ENCODE peak calls at places on chromosomes 3 and 15, in eight cellular contexts. One of them, this sample, is unnamed.

GRCh38 chr3:98521897-98522537 is 685 bp downstream of the CLDND1 start:
- DNase-seq in H9: no peak
- DNase-seq in heart left ventricle: peak
- DNase-seq in mesendoderm: peak
- DNase-seq in pancreas: no peak
- DNase-seq in CD8-positive, alpha-beta memory T cell: peak
- DNase-seq in CD4-positive, alpha-beta memory T cell: peak
- DNase-seq in HCT116: peak
- DNase-seq in this sample: no peak

GRCh38 chr15:31389576-31389975 is 62.9 kb downstream of the KLF13 start:
- DNase-seq in H9: no peak
- DNase-seq in heart left ventricle: no peak
- DNase-seq in mesendoderm: no peak
- DNase-seq in pancreas: no peak
- DNase-seq in CD8-positive, alpha-beta memory T cell: no peak
- DNase-seq in CD4-positive, alpha-beta memory T cell: no peak
- DNase-seq in HCT116: no peak
- DNase-seq in this sample: no peak

GRCh38 chr15:22945071-22945470 is 35.1 kb downstream of the CYFIP1 start:
- DNase-seq in H9: no peak
- DNase-seq in heart left ventricle: no peak
- DNase-seq in mesendoderm: no peak
- DNase-seq in pancreas: no peak
- DNase-seq in CD8-positive, alpha-beta memory T cell: no peak
- DNase-seq in CD4-positive, alpha-beta memory T cell: no peak
- DNase-seq in HCT116: no peak
- DNase-seq in this sample: no peak

GRCh38 chr3:146217324-146217723 is 33.6 kb downstream of the PLSCR4 start:
- DNase-seq in H9: no peak
- DNase-seq in heart left ventricle: no peak
- DNase-seq in mesendoderm: no peak
- DNase-seq in pancreas: no peak
- DNase-seq in CD8-positive, alpha-beta memory T cell: no peak
- DNase-seq in CD4-positive, alpha-beta memory T cell: no peak
- DNase-seq in HCT116: no peak
- DNase-seq in this sample: no peak

GRCh38 chr3:195041871-195042740 is 228.9 kb downstream of the XXYLT1 start:
- DNase-seq in H9: peak
- DNase-seq in heart left ventricle: no peak
- DNase-seq in mesendoderm: peak
- DNase-seq in pancreas: no peak
- DNase-seq in CD8-positive, alpha-beta memory T cell: no peak
- DNase-seq in CD4-positive, alpha-beta memory T cell: no peak
- DNase-seq in HCT116: no peak
- DNase-seq in this sample: peak

GRCh38 chr3:184584001-184584891 is 22.7 kb downstream of the EPHB3 start:
- DNase-seq in H9: peak
- DNase-seq in heart left ventricle: peak
- DNase-seq in mesendoderm: peak
- DNase-seq in pancreas: peak
- DNase-seq in CD8-positive, alpha-beta memory T cell: no peak
- DNase-seq in CD4-positive, alpha-beta memory T cell: no peak
- DNase-seq in HCT116: no peak
- DNase-seq in this sample: peak

GRCh38 chr3:95134693-95135375 is 1072.0 kb downstream of the NSUN3 start:
- DNase-seq in H9: no peak
- DNase-seq in heart left ventricle: no peak
- DNase-seq in mesendoderm: no peak
- DNase-seq in pancreas: no peak
- DNase-seq in CD8-positive, alpha-beta memory T cell: no peak
- DNase-seq in CD4-positive, alpha-beta memory T cell: no peak
- DNase-seq in HCT116: no peak
- DNase-seq in this sample: no peak

GRCh38 chr3:58679974-58680656 is 13.5 kb upstream of the FAM3D start:
- DNase-seq in H9: no peak
- DNase-seq in heart left ventricle: no peak
- DNase-seq in mesendoderm: no peak
- DNase-seq in pancreas: no peak
- DNase-seq in CD8-positive, alpha-beta memory T cell: no peak
- DNase-seq in CD4-positive, alpha-beta memory T cell: no peak
- DNase-seq in HCT116: no peak
- DNase-seq in this sample: no peak

GRCh38 chr3:163785693-163786092 is 1292.6 kb downstream of the SI start:
- DNase-seq in H9: peak
- DNase-seq in heart left ventricle: no peak
- DNase-seq in mesendoderm: peak
- DNase-seq in pancreas: no peak
- DNase-seq in CD8-positive, alpha-beta memory T cell: no peak
- DNase-seq in CD4-positive, alpha-beta memory T cell: peak
- DNase-seq in HCT116: peak
- DNase-seq in this sample: no peak

GRCh38 chr3:30576946-30577345 is 29.5 kb upstream of the TGFBR2 start:
- DNase-seq in H9: no peak
- DNase-seq in heart left ventricle: no peak
- DNase-seq in mesendoderm: no peak
- DNase-seq in pancreas: no peak
- DNase-seq in CD8-positive, alpha-beta memory T cell: no peak
- DNase-seq in CD4-positive, alpha-beta memory T cell: no peak
- DNase-seq in HCT116: no peak
- DNase-seq in this sample: no peak

GRCh38 chr3:176941674-176942073 is 255.6 kb downstream of the TBL1XR1 start:
- DNase-seq in H9: no peak
- DNase-seq in heart left ventricle: no peak
- DNase-seq in mesendoderm: no peak
- DNase-seq in pancreas: no peak
- DNase-seq in CD8-positive, alpha-beta memory T cell: no peak
- DNase-seq in CD4-positive, alpha-beta memory T cell: no peak
- DNase-seq in HCT116: no peak
- DNase-seq in this sample: no peak

DNA sequence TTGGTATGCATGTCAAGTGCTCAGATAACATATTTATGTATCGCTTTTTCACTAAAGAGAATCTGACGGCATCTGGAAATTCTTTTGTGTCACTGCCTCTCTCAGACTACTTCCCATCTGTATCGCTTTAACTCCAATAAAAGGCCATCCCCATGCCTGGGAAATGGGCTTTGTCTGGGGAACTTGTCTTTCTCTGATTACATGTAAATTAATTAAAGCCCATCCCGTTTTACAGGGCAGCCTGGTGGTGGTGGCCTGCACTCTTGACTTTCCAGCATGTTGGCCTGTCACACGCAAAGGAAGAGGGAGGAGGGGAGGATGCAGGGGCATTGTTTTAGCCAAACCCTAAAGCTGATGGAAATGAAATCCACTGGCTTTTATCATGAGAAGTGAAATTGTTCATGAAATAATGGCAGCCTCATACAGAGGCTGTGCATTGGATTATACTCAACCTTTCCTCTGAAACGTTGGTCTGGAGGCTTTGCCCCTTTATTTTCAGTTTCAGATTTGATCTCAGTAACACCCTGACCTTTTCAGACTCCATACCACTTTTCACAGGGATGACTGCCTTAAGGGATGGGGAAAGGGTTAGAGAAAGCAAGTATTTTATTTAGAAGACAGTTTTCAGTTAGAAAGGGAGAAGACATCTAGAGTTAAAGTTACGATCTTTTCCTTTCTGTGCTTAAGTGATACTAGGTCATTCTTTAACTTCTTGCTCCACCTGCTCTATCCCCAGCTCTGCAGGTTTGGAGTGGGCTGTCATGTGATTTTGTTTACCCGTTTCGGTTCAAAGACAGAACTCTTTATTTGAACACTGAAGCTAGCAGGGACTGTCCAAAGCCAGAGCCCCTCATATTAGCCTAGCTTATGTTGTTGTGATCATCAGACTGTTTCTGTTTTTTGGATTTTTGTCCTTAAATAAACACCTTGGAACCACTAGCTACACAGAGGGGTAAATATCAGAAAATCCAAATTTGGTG is 94.6 kb upstream of the CTDSPL start:
- DNase-seq in H9: no peak
- DNase-seq in heart left ventricle: no peak
- DNase-seq in mesendoderm: no peak
- DNase-seq in pancreas: no peak
- DNase-seq in CD8-positive, alpha-beta memory T cell: no peak
- DNase-seq in CD4-positive, alpha-beta memory T cell: no peak
- DNase-seq in HCT116: no peak
- DNase-seq in this sample: no peak
- H3K27ac ChIP-seq in H9: no peak
- H3K27ac ChIP-seq in heart left ventricle: peak
- H3K27ac ChIP-seq in mesendoderm: no peak
- H3K27ac ChIP-seq in pancreas: peak
- H3K27ac ChIP-seq in CD8-positive, alpha-beta memory T cell: no peak
- H3K27ac ChIP-seq in CD4-positive, alpha-beta memory T cell: no peak
- H3K27ac ChIP-seq in HCT116: no peak
- H3K27ac ChIP-seq in this sample: no peak

GRCh38 chr3:39184968-39185285 is 7.5 kb downstream of the XIRP1 start:
- DNase-seq in H9: no peak
- DNase-seq in heart left ventricle: no peak
- DNase-seq in mesendoderm: no peak
- DNase-seq in pancreas: no peak
- DNase-seq in CD8-positive, alpha-beta memory T cell: no peak
- DNase-seq in CD4-positive, alpha-beta memory T cell: no peak
- DNase-seq in HCT116: no peak
- DNase-seq in this sample: no peak

GRCh38 chr3:39185326-39185958 is 7.0 kb downstream of the XIRP1 start:
- DNase-seq in H9: no peak
- DNase-seq in heart left ventricle: no peak
- DNase-seq in mesendoderm: no peak
- DNase-seq in pancreas: no peak
- DNase-seq in CD8-positive, alpha-beta memory T cell: no peak
- DNase-seq in CD4-positive, alpha-beta memory T cell: no peak
- DNase-seq in HCT116: no peak
- DNase-seq in this sample: no peak

GRCh38 chr3:39181408-39182335 is 10.7 kb downstream of the XIRP1 start:
- DNase-seq in H9: no peak
- DNase-seq in heart left ventricle: no peak
- DNase-seq in mesendoderm: no peak
- DNase-seq in pancreas: no peak
- DNase-seq in CD8-positive, alpha-beta memory T cell: no peak
- DNase-seq in CD4-positive, alpha-beta memory T cell: no peak
- DNase-seq in HCT116: no peak
- DNase-seq in this sample: no peak

GRCh38 chr3:39184081-39184967 is 8.1 kb downstream of the XIRP1 start:
- DNase-seq in H9: no peak
- DNase-seq in heart left ventricle: peak
- DNase-seq in mesendoderm: no peak
- DNase-seq in pancreas: no peak
- DNase-seq in CD8-positive, alpha-beta memory T cell: no peak
- DNase-seq in CD4-positive, alpha-beta memory T cell: no peak
- DNase-seq in HCT116: no peak
- DNase-seq in this sample: no peak

GRCh38 chr3:39183231-39184080 is 8.9 kb downstream of the XIRP1 start:
- DNase-seq in H9: no peak
- DNase-seq in heart left ventricle: peak
- DNase-seq in mesendoderm: no peak
- DNase-seq in pancreas: no peak
- DNase-seq in CD8-positive, alpha-beta memory T cell: no peak
- DNase-seq in CD4-positive, alpha-beta memory T cell: no peak
- DNase-seq in HCT116: no peak
- DNase-seq in this sample: no peak
- H3K27ac ChIP-seq in H9: no peak
- H3K27ac ChIP-seq in heart left ventricle: no peak
- H3K27ac ChIP-seq in mesendoderm: no peak
- H3K27ac ChIP-seq in pancreas: no peak
- H3K27ac ChIP-seq in CD8-positive, alpha-beta memory T cell: no peak
- H3K27ac ChIP-seq in CD4-positive, alpha-beta memory T cell: no peak
- H3K27ac ChIP-seq in HCT116: no peak
- H3K27ac ChIP-seq in this sample: no peak

DNA sequence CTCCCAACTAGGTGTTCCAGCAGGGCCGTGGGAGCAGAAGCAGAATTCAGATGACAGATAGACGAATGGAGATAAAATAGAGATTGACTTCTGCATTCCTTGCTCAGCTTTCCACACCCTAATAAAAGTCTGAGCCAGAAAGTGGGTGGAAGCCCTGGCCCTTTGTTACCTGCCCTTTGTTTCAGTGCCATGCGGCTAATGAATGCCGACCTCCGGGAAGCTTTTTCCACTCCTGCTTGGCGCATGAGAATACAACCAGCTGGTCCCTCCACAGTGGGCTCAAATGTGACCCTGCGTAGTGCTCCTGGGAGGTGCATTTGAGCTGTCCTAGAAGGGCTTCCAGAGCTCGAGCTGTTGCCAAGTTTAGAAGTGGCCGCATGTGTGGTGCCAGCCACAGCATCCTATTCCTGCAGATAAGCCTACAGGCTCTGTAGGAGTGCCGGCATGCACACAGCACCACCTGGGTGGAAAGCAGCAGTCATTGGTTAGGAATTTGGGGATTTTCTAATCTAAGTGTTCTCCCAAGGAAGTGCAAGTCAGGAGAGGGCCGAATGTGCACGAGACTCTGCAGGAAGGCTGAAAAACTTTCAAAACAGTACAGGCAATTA is 94.6 kb downstream of the SLCO3A1 start:
- DNase-seq in H9: peak
- DNase-seq in heart left ventricle: peak
- DNase-seq in mesendoderm: peak
- DNase-seq in pancreas: no peak
- DNase-seq in CD8-positive, alpha-beta memory T cell: no peak
- DNase-seq in CD4-positive, alpha-beta memory T cell: no peak
- DNase-seq in HCT116: no peak
- DNase-seq in this sample: no peak
- H3K27ac ChIP-seq in H9: no peak
- H3K27ac ChIP-seq in heart left ventricle: no peak
- H3K27ac ChIP-seq in mesendoderm: peak
- H3K27ac ChIP-seq in pancreas: peak
- H3K27ac ChIP-seq in CD8-positive, alpha-beta memory T cell: no peak
- H3K27ac ChIP-seq in CD4-positive, alpha-beta memory T cell: no peak
- H3K27ac ChIP-seq in HCT116: no peak
- H3K27ac ChIP-seq in this sample: peak

GRCh38 chr3:112925560-112925959 is 49.3 kb downstream of the CD200R1 start:
- DNase-seq in H9: no peak
- DNase-seq in heart left ventricle: no peak
- DNase-seq in mesendoderm: no peak
- DNase-seq in pancreas: no peak
- DNase-seq in CD8-positive, alpha-beta memory T cell: no peak
- DNase-seq in CD4-positive, alpha-beta memory T cell: no peak
- DNase-seq in HCT116: no peak
- DNase-seq in this sample: no peak

GRCh38 chr3:112930771-112931170 is 44.1 kb downstream of the CD200R1 start:
- DNase-seq in H9: no peak
- DNase-seq in heart left ventricle: no peak
- DNase-seq in mesendoderm: no peak
- DNase-seq in pancreas: no peak
- DNase-seq in CD8-positive, alpha-beta memory T cell: no peak
- DNase-seq in CD4-positive, alpha-beta memory T cell: no peak
- DNase-seq in HCT116: no peak
- DNase-seq in this sample: no peak

GRCh38 chr3:112931737-112932521 is 43.0 kb downstream of the CD200R1 start:
- DNase-seq in H9: no peak
- DNase-seq in heart left ventricle: peak
- DNase-seq in mesendoderm: no peak
- DNase-seq in pancreas: peak
- DNase-seq in CD8-positive, alpha-beta memory T cell: no peak
- DNase-seq in CD4-positive, alpha-beta memory T cell: no peak
- DNase-seq in HCT116: no peak
- DNase-seq in this sample: no peak

DNA sequence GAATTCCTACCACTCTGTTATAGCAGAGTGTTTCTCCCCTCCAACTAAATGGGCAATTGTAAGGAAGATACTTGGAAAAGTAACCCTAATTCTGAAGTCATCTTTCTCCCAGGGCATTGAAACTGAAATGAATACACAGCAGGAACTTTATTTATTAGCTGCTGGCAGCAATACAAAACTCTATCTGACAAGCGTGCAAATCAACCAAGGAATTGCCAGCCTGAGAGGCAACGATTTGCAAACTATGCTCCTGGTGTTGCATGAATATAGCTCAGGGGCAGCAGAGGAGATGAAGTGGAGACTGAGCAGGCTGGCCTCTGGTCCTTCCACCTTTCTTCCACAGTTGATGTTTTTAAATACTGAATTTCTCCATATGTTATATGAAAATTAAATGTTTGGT is 48.9 kb downstream of the CD200R1 start:
- DNase-seq in H9: no peak
- DNase-seq in heart left ventricle: no peak
- DNase-seq in mesendoderm: peak
- DNase-seq in pancreas: no peak
- DNase-seq in CD8-positive, alpha-beta memory T cell: no peak
- DNase-seq in CD4-positive, alpha-beta memory T cell: no peak
- DNase-seq in HCT116: no peak
- DNase-seq in this sample: no peak
- H3K27ac ChIP-seq in H9: no peak
- H3K27ac ChIP-seq in heart left ventricle: no peak
- H3K27ac ChIP-seq in mesendoderm: no peak
- H3K27ac ChIP-seq in pancreas: no peak
- H3K27ac ChIP-seq in CD8-positive, alpha-beta memory T cell: no peak
- H3K27ac ChIP-seq in CD4-positive, alpha-beta memory T cell: no peak
- H3K27ac ChIP-seq in HCT116: no peak
- H3K27ac ChIP-seq in this sample: no peak